ENCODE peak calls at places on chromosomes 4 and X, in six cellular contexts. One of them, this sample, is unnamed.
A peak's percentile ranks its signal among the peaks of the same experiment; 100 is the strongest.

GRCh38 chrX:33133320-33133719 is 78.0 kb downstream of the DMD start:
- DNase-seq in dorsolateral prefrontal cortex: no peak
- DNase-seq in upper lobe of right lung: no peak
- DNase-seq in brain microvascular endothelial cell: no peak
- DNase-seq in psoas muscle: no peak
- DNase-seq in OCI-LY7: no peak
- DNase-seq in this sample: no peak

GRCh38 chr4:159267023-159267939 is 164.4 kb downstream of the RAPGEF2 start:
- DNase-seq in upper lobe of right lung: no peak
- DNase-seq in dorsolateral prefrontal cortex: peak; percentile 31
- DNase-seq in OCI-LY7: no peak
- DNase-seq in brain microvascular endothelial cell: no peak
- DNase-seq in psoas muscle: no peak
- DNase-seq in this sample: peak; percentile 21

GRCh38 chr4:3704669-3705068 is 61.5 kb upstream of the ADRA2C start:
- DNase-seq in dorsolateral prefrontal cortex: peak; percentile 8
- DNase-seq in upper lobe of right lung: peak; percentile 26
- DNase-seq in OCI-LY7: no peak
- DNase-seq in brain microvascular endothelial cell: no peak
- DNase-seq in psoas muscle: no peak
- DNase-seq in this sample: no peak

GRCh38 chrX:78652971-78653822 is 5.9 kb downstream of the RTL3 start:
- DNase-seq in upper lobe of right lung: no peak
- DNase-seq in brain microvascular endothelial cell: peak; percentile 72
- DNase-seq in OCI-LY7: no peak
- DNase-seq in dorsolateral prefrontal cortex: no peak
- DNase-seq in psoas muscle: no peak
- DNase-seq in this sample: peak; percentile 73

GRCh38 chrX:23749576-23749975 is 6.5 kb upstream of the ACOT9 start:
- DNase-seq in brain microvascular endothelial cell: no peak
- DNase-seq in upper lobe of right lung: no peak
- DNase-seq in dorsolateral prefrontal cortex: no peak
- DNase-seq in psoas muscle: no peak
- DNase-seq in OCI-LY7: no peak
- DNase-seq in this sample: no peak

GRCh38 chr4:100819505-100819904 is 301.7 kb upstream of the EMCN start:
- DNase-seq in psoas muscle: no peak
- DNase-seq in dorsolateral prefrontal cortex: peak; percentile 63
- DNase-seq in upper lobe of right lung: no peak
- DNase-seq in OCI-LY7: no peak
- DNase-seq in brain microvascular endothelial cell: no peak
- DNase-seq in this sample: no peak

GRCh38 chrX:115134366-115134765 is 54.8 kb upstream of the RBMXL3 start:
- DNase-seq in brain microvascular endothelial cell: no peak
- DNase-seq in OCI-LY7: no peak
- DNase-seq in dorsolateral prefrontal cortex: no peak
- DNase-seq in upper lobe of right lung: no peak
- DNase-seq in psoas muscle: no peak
- DNase-seq in this sample: no peak

GRCh38 chr4:94507281-94507680 is 55.5 kb downstream of the PDLIM5 start:
- DNase-seq in dorsolateral prefrontal cortex: no peak
- DNase-seq in upper lobe of right lung: no peak
- DNase-seq in OCI-LY7: no peak
- DNase-seq in psoas muscle: no peak
- DNase-seq in brain microvascular endothelial cell: no peak
- DNase-seq in this sample: no peak

GRCh38 chrX:42803320-42803719 is 25.4 kb upstream of the PPP1R2C start:
- DNase-seq in OCI-LY7: no peak
- DNase-seq in upper lobe of right lung: no peak
- DNase-seq in brain microvascular endothelial cell: no peak
- DNase-seq in dorsolateral prefrontal cortex: no peak
- DNase-seq in psoas muscle: no peak
- DNase-seq in this sample: peak; percentile 2

GRCh38 chrX:40883021-40883619 is 147.8 kb upstream of the MED14 start:
- DNase-seq in OCI-LY7: no peak
- DNase-seq in psoas muscle: no peak
- DNase-seq in upper lobe of right lung: no peak
- DNase-seq in brain microvascular endothelial cell: no peak
- DNase-seq in dorsolateral prefrontal cortex: no peak
- DNase-seq in this sample: no peak

GRCh38 chrX:40880712-40881111 is 145.4 kb upstream of the MED14 start:
- DNase-seq in brain microvascular endothelial cell: no peak
- DNase-seq in OCI-LY7: no peak
- DNase-seq in psoas muscle: no peak
- DNase-seq in upper lobe of right lung: no peak
- DNase-seq in dorsolateral prefrontal cortex: no peak
- DNase-seq in this sample: no peak

GRCh38 chrX:40878821-40879571 is 143.7 kb upstream of the MED14 start:
- DNase-seq in upper lobe of right lung: no peak
- DNase-seq in psoas muscle: no peak
- DNase-seq in brain microvascular endothelial cell: no peak
- DNase-seq in OCI-LY7: no peak
- DNase-seq in dorsolateral prefrontal cortex: no peak
- DNase-seq in this sample: peak; percentile 4

DNA sequence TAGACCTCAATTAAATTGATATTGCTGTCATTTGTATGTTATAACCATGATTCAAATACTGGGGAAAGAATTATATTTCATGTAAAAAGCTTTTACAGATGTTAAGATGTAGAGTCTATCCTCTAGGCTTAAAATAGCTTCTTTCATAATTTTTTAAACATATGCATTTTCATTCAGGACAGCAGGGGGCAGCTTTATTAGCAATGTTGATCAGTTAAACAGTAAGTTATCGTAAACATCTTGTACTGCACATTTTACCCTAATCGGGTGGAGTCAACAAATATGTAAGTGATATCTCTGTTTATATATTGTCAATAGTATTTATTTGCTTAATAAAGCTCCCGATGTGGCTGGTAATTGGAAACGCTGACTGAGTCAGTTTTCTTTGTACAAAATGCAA is 142.5 kb upstream of the MED14 start:
- DNase-seq in brain microvascular endothelial cell: no peak
- DNase-seq in psoas muscle: no peak
- DNase-seq in upper lobe of right lung: no peak
- DNase-seq in dorsolateral prefrontal cortex: no peak
- DNase-seq in OCI-LY7: peak; percentile 17
- DNase-seq in this sample: peak; percentile 43
- H3K4me3 ChIP-seq in brain microvascular endothelial cell: no peak overlapping the region
- H3K4me3 ChIP-seq in psoas muscle: peak overlapping the region; percentile 20
- H3K4me3 ChIP-seq in upper lobe of right lung: no peak overlapping the region
- H3K4me3 ChIP-seq in dorsolateral prefrontal cortex: no peak overlapping the region
- H3K4me3 ChIP-seq in OCI-LY7: no peak overlapping the region
- H3K4me3 ChIP-seq in this sample: no peak overlapping the region

GRCh38 chr4:74794341-74794801 is at the start of gene BTC:
- DNase-seq in upper lobe of right lung: peak; percentile 81
- DNase-seq in brain microvascular endothelial cell: no peak
- DNase-seq in dorsolateral prefrontal cortex: no peak
- DNase-seq in psoas muscle: peak; percentile 15
- DNase-seq in OCI-LY7: no peak
- DNase-seq in this sample: no peak
- H3K4me3 ChIP-seq in upper lobe of right lung: peak within 1 kb of the TSS; percentile 56
- H3K4me3 ChIP-seq in brain microvascular endothelial cell: peak within 1 kb of the TSS; percentile 66
- H3K4me3 ChIP-seq in dorsolateral prefrontal cortex: peak within 1 kb of the TSS; percentile 67
- H3K4me3 ChIP-seq in psoas muscle: peak within 1 kb of the TSS; percentile 65
- H3K4me3 ChIP-seq in OCI-LY7: no peak within 1 kb of the TSS
- H3K4me3 ChIP-seq in this sample: peak within 1 kb of the TSS; percentile 45

DNA sequence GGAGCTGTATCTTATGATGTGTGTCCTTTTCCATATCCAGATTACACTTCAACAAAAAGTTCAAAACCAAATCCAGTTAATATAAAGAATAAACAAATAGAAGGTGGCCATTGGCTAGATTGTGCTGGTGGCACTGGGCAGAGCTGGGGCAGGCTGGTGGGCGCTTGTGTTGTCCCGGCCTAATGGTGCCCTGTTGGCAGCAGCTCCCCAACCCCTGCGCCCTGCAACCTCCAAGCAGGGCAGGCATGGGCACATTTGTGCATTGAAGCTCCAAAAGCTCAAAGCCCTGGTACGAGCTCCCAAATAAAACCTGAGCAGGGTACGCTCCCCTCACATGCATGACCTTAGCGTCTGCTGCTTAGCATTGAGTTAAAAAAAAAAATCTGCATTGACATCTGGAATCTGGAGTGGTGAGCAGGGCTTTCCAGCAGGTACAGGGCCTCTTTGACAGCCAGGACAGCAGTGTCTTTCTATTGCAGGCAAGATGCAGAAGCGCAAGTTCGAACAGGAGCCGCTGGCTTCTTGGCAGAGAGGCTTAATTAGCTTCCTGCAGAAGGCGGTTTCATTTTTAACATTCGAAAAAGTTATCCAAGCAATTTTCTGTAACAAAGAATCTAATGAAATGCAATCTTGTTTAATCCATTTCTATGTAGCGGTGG is 25.9 kb upstream of the NYX start:
- DNase-seq in psoas muscle: no peak
- DNase-seq in OCI-LY7: no peak
- DNase-seq in brain microvascular endothelial cell: no peak
- DNase-seq in upper lobe of right lung: no peak
- DNase-seq in dorsolateral prefrontal cortex: no peak
- DNase-seq in this sample: no peak
- H3K4me3 ChIP-seq in psoas muscle: peak overlapping the region; percentile 33
- H3K4me3 ChIP-seq in OCI-LY7: no peak overlapping the region
- H3K4me3 ChIP-seq in brain microvascular endothelial cell: no peak overlapping the region
- H3K4me3 ChIP-seq in upper lobe of right lung: peak overlapping the region; percentile 26
- H3K4me3 ChIP-seq in dorsolateral prefrontal cortex: peak overlapping the region; percentile 42
- H3K4me3 ChIP-seq in this sample: no peak overlapping the region

GRCh38 chr4:131459430-131460101 is 1689.5 kb upstream of the PCDH10 start:
- DNase-seq in OCI-LY7: peak; percentile 61
- DNase-seq in upper lobe of right lung: no peak
- DNase-seq in psoas muscle: no peak
- DNase-seq in dorsolateral prefrontal cortex: no peak
- DNase-seq in brain microvascular endothelial cell: no peak
- DNase-seq in this sample: no peak
- H3K4me3 ChIP-seq in OCI-LY7: no peak overlapping the region
- H3K4me3 ChIP-seq in upper lobe of right lung: no peak overlapping the region
- H3K4me3 ChIP-seq in psoas muscle: no peak overlapping the region
- H3K4me3 ChIP-seq in dorsolateral prefrontal cortex: no peak overlapping the region
- H3K4me3 ChIP-seq in brain microvascular endothelial cell: no peak overlapping the region
- H3K4me3 ChIP-seq in this sample: no peak overlapping the region

DNA sequence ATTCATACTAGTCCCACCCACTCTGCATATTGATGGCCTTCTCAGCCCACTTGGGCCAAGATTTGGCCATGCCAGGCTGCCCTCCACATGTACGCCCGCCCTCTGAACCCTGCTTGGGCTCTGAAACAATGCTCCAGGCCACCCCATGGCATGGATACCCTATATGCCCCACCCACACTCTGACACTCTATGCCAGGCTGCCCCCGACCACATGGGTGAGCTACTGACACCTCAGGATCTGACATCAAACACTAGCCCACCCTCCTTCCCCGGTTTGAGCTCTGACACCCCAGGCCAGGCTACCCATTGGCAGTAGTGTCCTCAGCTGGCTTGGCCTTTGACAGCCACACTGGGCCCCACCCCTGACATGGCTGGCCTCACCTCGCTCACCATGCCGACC is 69.5 kb downstream of the HPRT1 start:
- DNase-seq in psoas muscle: no peak
- DNase-seq in brain microvascular endothelial cell: no peak
- DNase-seq in upper lobe of right lung: no peak
- DNase-seq in dorsolateral prefrontal cortex: no peak
- DNase-seq in OCI-LY7: no peak
- DNase-seq in this sample: no peak
- H3K4me3 ChIP-seq in psoas muscle: no peak overlapping the region
- H3K4me3 ChIP-seq in brain microvascular endothelial cell: no peak overlapping the region
- H3K4me3 ChIP-seq in upper lobe of right lung: no peak overlapping the region
- H3K4me3 ChIP-seq in dorsolateral prefrontal cortex: no peak overlapping the region
- H3K4me3 ChIP-seq in OCI-LY7: no peak overlapping the region
- H3K4me3 ChIP-seq in this sample: no peak overlapping the region

GRCh38 chr4:111633663-111634266 is 511.5 kb upstream of the FAM241A start:
- DNase-seq in brain microvascular endothelial cell: no peak
- DNase-seq in dorsolateral prefrontal cortex: no peak
- DNase-seq in upper lobe of right lung: no peak
- DNase-seq in OCI-LY7: no peak
- DNase-seq in psoas muscle: no peak
- DNase-seq in this sample: no peak

GRCh38 chr4:111631157-111631999 is 513.9 kb upstream of the FAM241A start:
- DNase-seq in psoas muscle: no peak
- DNase-seq in brain microvascular endothelial cell: no peak
- DNase-seq in upper lobe of right lung: no peak
- DNase-seq in OCI-LY7: peak; percentile 6
- DNase-seq in dorsolateral prefrontal cortex: no peak
- DNase-seq in this sample: peak; percentile 61

GRCh38 chr4:111632752-111633151 is 512.5 kb upstream of the FAM241A start:
- DNase-seq in psoas muscle: no peak
- DNase-seq in brain microvascular endothelial cell: no peak
- DNase-seq in OCI-LY7: no peak
- DNase-seq in upper lobe of right lung: no peak
- DNase-seq in dorsolateral prefrontal cortex: no peak
- DNase-seq in this sample: peak; percentile 36

GRCh38 chr4:111628437-111628836 is 516.8 kb upstream of the FAM241A start:
- DNase-seq in brain microvascular endothelial cell: no peak
- DNase-seq in psoas muscle: no peak
- DNase-seq in upper lobe of right lung: no peak
- DNase-seq in OCI-LY7: no peak
- DNase-seq in dorsolateral prefrontal cortex: no peak
- DNase-seq in this sample: no peak

GRCh38 chr4:111630705-111631104 is 514.5 kb upstream of the FAM241A start:
- DNase-seq in upper lobe of right lung: no peak
- DNase-seq in psoas muscle: no peak
- DNase-seq in dorsolateral prefrontal cortex: no peak
- DNase-seq in OCI-LY7: peak; percentile 3
- DNase-seq in brain microvascular endothelial cell: no peak
- DNase-seq in this sample: peak; percentile 59
- H3K4me3 ChIP-seq in upper lobe of right lung: no peak overlapping the region
- H3K4me3 ChIP-seq in psoas muscle: no peak overlapping the region
- H3K4me3 ChIP-seq in dorsolateral prefrontal cortex: no peak overlapping the region
- H3K4me3 ChIP-seq in OCI-LY7: no peak overlapping the region
- H3K4me3 ChIP-seq in brain microvascular endothelial cell: no peak overlapping the region
- H3K4me3 ChIP-seq in this sample: no peak overlapping the region

DNA sequence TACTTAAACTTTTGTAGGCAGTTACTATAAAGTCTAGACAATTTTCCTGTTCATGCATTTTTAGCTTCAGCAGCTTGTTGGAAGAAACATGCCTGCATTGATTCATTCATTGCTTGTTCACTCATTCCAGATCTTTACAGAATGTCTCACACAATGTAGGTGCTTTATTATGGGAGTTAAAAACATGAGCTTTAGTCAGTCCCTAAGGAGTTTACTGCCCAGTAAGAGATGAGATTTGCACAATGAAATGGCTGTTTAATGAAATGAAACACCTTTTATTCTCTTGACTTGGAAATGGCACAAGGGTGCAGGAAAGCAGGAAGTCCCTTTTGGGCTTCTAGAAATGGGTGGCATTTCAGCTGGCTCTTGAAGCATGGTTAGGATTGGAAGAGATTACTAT is 2.9 kb downstream of the NOCT start:
- DNase-seq in dorsolateral prefrontal cortex: no peak
- DNase-seq in psoas muscle: no peak
- DNase-seq in brain microvascular endothelial cell: no peak
- DNase-seq in upper lobe of right lung: no peak
- DNase-seq in OCI-LY7: no peak
- DNase-seq in this sample: no peak
- H3K4me3 ChIP-seq in dorsolateral prefrontal cortex: no peak overlapping the region
- H3K4me3 ChIP-seq in psoas muscle: no peak overlapping the region
- H3K4me3 ChIP-seq in brain microvascular endothelial cell: peak overlapping the region; percentile 29
- H3K4me3 ChIP-seq in upper lobe of right lung: no peak overlapping the region
- H3K4me3 ChIP-seq in OCI-LY7: peak overlapping the region; percentile 42
- H3K4me3 ChIP-seq in this sample: peak overlapping the region; percentile 1

GRCh38 chrX:40157228-40158035 is 59.7 kb upstream of the BCOR start:
- DNase-seq in psoas muscle: no peak
- DNase-seq in brain microvascular endothelial cell: no peak
- DNase-seq in upper lobe of right lung: no peak
- DNase-seq in OCI-LY7: peak; percentile 25
- DNase-seq in dorsolateral prefrontal cortex: no peak
- DNase-seq in this sample: no peak
- H3K4me3 ChIP-seq in psoas muscle: peak overlapping the region; percentile 69
- H3K4me3 ChIP-seq in brain microvascular endothelial cell: peak overlapping the region; percentile 55
- H3K4me3 ChIP-seq in upper lobe of right lung: peak overlapping the region; percentile 48
- H3K4me3 ChIP-seq in OCI-LY7: peak overlapping the region; percentile 42
- H3K4me3 ChIP-seq in dorsolateral prefrontal cortex: peak overlapping the region; percentile 63
- H3K4me3 ChIP-seq in this sample: peak overlapping the region; percentile 42